ENCODE peak calls at places on chromosomes 5 and 9, in four cellular contexts. One of them, this sample, is unnamed.

GRCh38 chr9:78029601-78030552 is 1.7 kb downstream of the GNAQ start:
- DNase-seq in naive thymus-derived CD4-positive, alpha-beta T cell: peak
- DNase-seq in mesothelial cell of epicardium: no peak
- DNase-seq in head of caudate nucleus: no peak
- DNase-seq in this sample: no peak

GRCh38 chr5:115179068-115179958 is 9.6 kb upstream of the TRIM36 start:
- DNase-seq in head of caudate nucleus: no peak
- DNase-seq in naive thymus-derived CD4-positive, alpha-beta T cell: no peak
- DNase-seq in mesothelial cell of epicardium: peak
- DNase-seq in this sample: no peak

GRCh38 chr9:125146247-125146646 is 2.9 kb upstream of the SCAI start:
- DNase-seq in head of caudate nucleus: no peak
- DNase-seq in naive thymus-derived CD4-positive, alpha-beta T cell: no peak
- DNase-seq in mesothelial cell of epicardium: no peak
- DNase-seq in this sample: no peak

GRCh38 chr5:110917161-110917875 is 154.2 kb upstream of the TSLP start:
- DNase-seq in head of caudate nucleus: no peak
- DNase-seq in mesothelial cell of epicardium: no peak
- DNase-seq in naive thymus-derived CD4-positive, alpha-beta T cell: no peak
- DNase-seq in this sample: no peak

GRCh38 chr9:107131108-107131799 is 151.8 kb upstream of the RAD23B start:
- DNase-seq in mesothelial cell of epicardium: no peak
- DNase-seq in naive thymus-derived CD4-positive, alpha-beta T cell: no peak
- DNase-seq in head of caudate nucleus: peak
- DNase-seq in this sample: no peak

GRCh38 chr9:34990908-34991832 is 1.6 kb downstream of the DNAJB5 start:
- DNase-seq in mesothelial cell of epicardium: no peak
- DNase-seq in naive thymus-derived CD4-positive, alpha-beta T cell: no peak
- DNase-seq in head of caudate nucleus: no peak
- DNase-seq in this sample: no peak

GRCh38 chr9:35856206-35856605 is 14.0 kb downstream of the OR13J1 start:
- DNase-seq in head of caudate nucleus: no peak
- DNase-seq in naive thymus-derived CD4-positive, alpha-beta T cell: no peak
- DNase-seq in mesothelial cell of epicardium: no peak
- DNase-seq in this sample: no peak

GRCh38 chr5:115855959-115856358 is 14.2 kb downstream of the AP3S1 start:
- DNase-seq in naive thymus-derived CD4-positive, alpha-beta T cell: no peak
- DNase-seq in head of caudate nucleus: no peak
- DNase-seq in mesothelial cell of epicardium: no peak
- DNase-seq in this sample: no peak

GRCh38 chr5:162888268-162888667 is 549.1 kb upstream of the CCNG1 start:
- DNase-seq in mesothelial cell of epicardium: no peak
- DNase-seq in naive thymus-derived CD4-positive, alpha-beta T cell: no peak
- DNase-seq in head of caudate nucleus: no peak
- DNase-seq in this sample: no peak